ENCODE peak calls at places on chromosomes 5 and 9, in four cellular contexts. L is H1, W is GM12878, Q is HepG2. Y is an unnamed sample.

GRCh38 chr9:19634881-19635280 is 154.0 kb downstream of the SLC24A2 start:
- DNase-seq in W (no peak), L (no peak), Q (no peak), Y (no peak)

GRCh38 chr9:69044226-69045219 is 9.0 kb downstream of the FXN start:
- DNase-seq in W (no peak), L (no peak), Q (no peak), Y (peak)

GRCh38 chr9:136882109-136882946 is 4.0 kb upstream of the TRAF2 start:
- DNase-seq in Q (peak), L (no peak), W (peak), Y (no peak)

GRCh38 chr9:116860509-116861120 is 173.5 kb downstream of the TRIM32 start:
- DNase-seq in Q (peak), L (no peak), W (no peak), Y (peak)

GRCh38 chr9:127974769-127975261 is 6.0 kb downstream of the EEIG1 start:
- DNase-seq in Q (no peak), L (no peak), W (no peak), Y (no peak)

GRCh38 chr9:79858509-79858908 is 286.7 kb downstream of the TLE4 start:
- DNase-seq in Q (peak), L (no peak), W (no peak), Y (no peak)

GRCh38 chr9:120431268-120431667 is 148.7 kb downstream of the CDK5RAP2 start:
- DNase-seq in Q (no peak), L (no peak), W (no peak), Y (no peak)

GRCh38 chr9:137048655-137049543 is 2.9 kb upstream of the NPDC1 start:
- DNase-seq in W (no peak), Q (no peak), L (no peak), Y (no peak)

GRCh38 chr5:118611332-118611945 is 376.9 kb downstream of the DTWD2 start:
- DNase-seq in W (no peak), Q (peak), L (no peak), Y (peak)

GRCh38 chr5:43422143-43422542 is 10.0 kb upstream of the CCL28 start:
- DNase-seq in L (no peak), Q (peak), W (no peak), Y (no peak)

GRCh38 chr9:7153566-7153965 is 395.8 kb downstream of the KDM4C start:
- DNase-seq in L (no peak), W (no peak), Q (peak), Y (no peak)

GRCh38 chr9:121736964-121737462 is 85.6 kb downstream of the DAB2IP start:
- DNase-seq in L (no peak), W (no peak), Q (peak), Y (no peak)

GRCh38 chr9:83231039-83231438 is 168.1 kb upstream of the RASEF start:
- DNase-seq in Q (peak), L (no peak), W (no peak), Y (no peak)

GRCh38 chr9:109831996-109832395 is 52.0 kb downstream of the PALM2AKAP2 start:
- DNase-seq in L (no peak), W (no peak), Q (no peak), Y (no peak)

GRCh38 chr9:35835216-35835604 is 6.2 kb downstream of the TMEM8B start:
- DNase-seq in L (no peak), W (no peak), Q (no peak), Y (no peak)

DNA sequence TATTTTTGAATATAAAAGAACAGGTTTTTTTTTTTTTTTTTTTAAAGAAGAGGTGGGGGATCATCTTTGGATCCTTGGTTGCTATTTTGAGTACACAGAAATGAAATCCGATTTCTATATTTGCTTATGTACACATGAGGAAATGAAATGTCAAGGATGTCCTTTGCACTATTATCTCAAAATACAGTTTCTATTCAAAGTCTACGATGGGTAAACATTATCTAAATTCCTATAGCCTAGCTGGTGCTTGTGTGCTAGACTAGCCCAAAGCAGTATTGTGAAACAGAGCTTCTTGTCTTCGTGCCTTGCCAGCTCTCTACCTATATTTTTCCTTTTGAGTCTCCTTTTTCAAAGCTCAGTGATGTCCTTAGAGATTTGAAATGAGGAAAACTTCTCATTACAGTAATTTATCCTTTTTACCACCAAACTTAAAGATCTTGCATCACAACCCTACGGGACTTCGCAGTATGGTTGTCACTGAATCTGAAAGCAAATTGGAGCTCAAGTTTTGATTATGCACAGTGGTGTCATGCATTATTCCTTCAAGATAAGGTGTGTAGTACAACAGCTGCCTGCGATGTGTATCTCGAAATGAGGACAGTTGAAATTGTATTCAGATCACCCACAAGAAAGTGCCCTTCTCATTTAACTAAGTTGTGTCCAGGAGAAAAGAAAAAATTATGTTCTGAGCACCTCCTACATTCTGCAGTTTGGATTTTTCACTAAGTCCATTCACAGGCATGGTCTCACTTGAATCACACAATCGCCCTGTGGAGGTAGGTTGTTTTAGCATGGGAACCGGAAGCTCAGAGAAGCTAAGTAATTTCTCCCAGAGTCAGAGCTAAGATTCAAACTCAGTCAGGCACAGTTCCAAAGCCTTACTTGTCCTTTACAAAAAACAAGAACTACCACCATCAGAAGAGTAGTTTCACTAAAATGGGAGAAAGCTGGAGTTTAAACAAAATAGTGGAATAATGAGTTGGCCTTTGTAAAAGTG is 379.0 kb downstream of the GLIS3 start:
- DNase-seq in W (no peak), L (no peak), Q (peak), Y (no peak)
- TF ChIP-seq YY1 in W (no peak), L (no peak), Q (no peak), Y (no peak)

DNA sequence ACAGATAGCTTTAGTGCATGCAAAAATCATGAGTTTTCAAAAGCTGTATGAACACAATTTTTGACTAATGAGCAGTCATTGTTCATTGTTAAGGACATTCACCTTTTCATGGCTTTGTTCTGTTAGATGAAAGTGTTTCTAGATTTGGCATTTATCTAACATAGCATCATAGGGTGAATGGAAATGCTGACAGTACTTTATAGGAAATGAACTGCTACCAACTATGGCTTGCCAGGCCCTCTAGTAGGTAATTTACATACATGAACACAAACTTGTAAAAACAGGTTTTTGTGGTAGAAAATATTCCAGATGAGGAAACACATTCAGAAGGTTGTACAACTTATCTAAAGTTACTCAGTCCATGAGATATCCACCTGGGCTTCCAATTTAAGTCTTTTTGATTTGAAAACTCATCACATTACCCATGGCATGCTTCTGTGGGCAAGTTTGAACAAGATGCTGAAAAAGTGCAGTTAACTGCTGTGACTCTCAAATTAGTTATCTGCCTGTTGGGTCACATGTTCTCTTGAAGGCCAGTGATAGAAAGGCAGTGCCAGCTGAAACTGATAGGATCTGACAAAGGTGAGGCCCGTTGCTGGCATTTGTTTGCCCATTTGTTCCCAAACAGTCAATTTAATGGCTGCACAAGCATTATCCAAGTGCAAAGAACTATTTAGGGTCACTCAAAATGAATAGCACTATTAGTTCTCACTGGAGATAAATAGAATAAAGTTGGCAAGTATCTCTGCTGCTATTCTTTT is 399.1 kb downstream of the MAN2A1 start:
- DNase-seq in W (no peak), Q (no peak), L (no peak), Y (no peak)
- TF ChIP-seq SUZ12 in W (no peak), Q (no peak), L (no peak), Y (no peak)

GRCh38 chr9:93112864-93113389 is 16.9 kb downstream of the CARD19 start:
- DNase-seq in L (no peak), Q (no peak), W (no peak), Y (no peak)
- TF ChIP-seq ZNF274 in L (no peak), Q (no peak), W (no peak), Y (no peak)

GRCh38 chr5:177524941-177525655 is 8.3 kb upstream of the DDX41 start:
- DNase-seq in L (no peak), Q (no peak), W (no peak), Y (no peak)
- TF ChIP-seq YY1 in L (no peak), Q (no peak), W (no peak), Y (no peak)